ENCODE peak calls at places on chromosomes 3 and 15, in seven cellular contexts. I, N, B, K, E, R and V are unnamed samples.

GRCh38 chr15:50109086-50109987 is 9.7 kb downstream of the ATP8B4 start:
- DNase-seq in N (no peak), K (no peak), E (no peak), I (peak), R (no peak), B (no peak), V (peak)

GRCh38 chr3:184354121-184354728 is 7.2 kb downstream of the CLCN2 start:
- DNase-seq in B (no peak), N (peak), I (no peak), K (no peak), E (no peak), R (no peak), V (peak)

GRCh38 chr3:149384911-149385321 is 7.5 kb upstream of the TM4SF1 start:
- DNase-seq in R (no peak), E (no peak), B (peak), K (no peak), I (peak), N (no peak), V (peak)

GRCh38 chr15:100457201-100457600 is 71.5 kb downstream of the CERS3 start:
- DNase-seq in E (no peak), I (peak), B (no peak), R (peak), N (no peak), K (no peak), V (peak)

GRCh38 chr3:195150194-195151118 is 120.5 kb downstream of the XXYLT1 start:
- DNase-seq in E (peak), R (peak), B (no peak), I (peak), N (no peak), K (peak), V (peak)

GRCh38 chr15:35690698-35691116 is 144.7 kb upstream of the DPH6 start:
- DNase-seq in N (no peak), I (peak), E (no peak), B (peak), R (no peak), K (peak), V (peak)

GRCh38 chr3:30511524-30512278 is 94.7 kb upstream of the TGFBR2 start:
- DNase-seq in I (peak), K (no peak), B (peak), N (no peak), R (peak), E (no peak), V (peak)

GRCh38 chr15:52656412-52656811 is 22.8 kb downstream of the ATOSA start:
- DNase-seq in R (no peak), K (no peak), I (no peak), N (no peak), B (no peak), E (no peak), V (no peak)

GRCh38 chr15:89332446-89332845 is 2.2 kb downstream of the POLG start:
- DNase-seq in B (no peak), N (no peak), R (no peak), I (peak), K (no peak), E (no peak), V (peak)

GRCh38 chr3:11373645-11374044 is 101.4 kb downstream of the ATG7 start:
- DNase-seq in K (no peak), B (no peak), N (no peak), I (no peak), R (no peak), E (no peak), V (no peak)

GRCh38 chr3:168341192-168341816 is 245.6 kb upstream of the GOLIM4 start:
- DNase-seq in K (no peak), I (peak), N (no peak), E (no peak), B (peak), R (no peak), V (peak)

GRCh38 chr3:183265713-183266417 is 12.8 kb downstream of the B3GNT5 start:
- DNase-seq in N (no peak), K (peak), I (peak), E (no peak), R (no peak), B (no peak), V (peak)

GRCh38 chr3:71990545-71990944 is 205.6 kb upstream of the PROK2 start:
- DNase-seq in I (no peak), K (no peak), E (no peak), R (no peak), B (no peak), N (no peak), V (no peak)

GRCh38 chr3:58116161-58116955 is 94.4 kb downstream of the DNASE1L3 start:
- DNase-seq in I (no peak), R (no peak), N (no peak), B (no peak), K (no peak), E (peak), V (no peak)

GRCh38 chr3:73718326-73719110 is 93.8 kb upstream of the PDZRN3 start:
- DNase-seq in N (no peak), K (no peak), I (no peak), E (no peak), R (no peak), B (no peak), V (no peak)

GRCh38 chr15:89616228-89616627 is 39.0 kb downstream of the KIF7 start:
- DNase-seq in E (no peak), N (no peak), K (no peak), R (no peak), B (no peak), I (no peak), V (no peak)

GRCh38 chr3:45968706-45969105 is 25.4 kb downstream of the CXCR6 start:
- DNase-seq in K (no peak), B (no peak), E (no peak), I (peak), R (no peak), N (no peak), V (peak)

DNA sequence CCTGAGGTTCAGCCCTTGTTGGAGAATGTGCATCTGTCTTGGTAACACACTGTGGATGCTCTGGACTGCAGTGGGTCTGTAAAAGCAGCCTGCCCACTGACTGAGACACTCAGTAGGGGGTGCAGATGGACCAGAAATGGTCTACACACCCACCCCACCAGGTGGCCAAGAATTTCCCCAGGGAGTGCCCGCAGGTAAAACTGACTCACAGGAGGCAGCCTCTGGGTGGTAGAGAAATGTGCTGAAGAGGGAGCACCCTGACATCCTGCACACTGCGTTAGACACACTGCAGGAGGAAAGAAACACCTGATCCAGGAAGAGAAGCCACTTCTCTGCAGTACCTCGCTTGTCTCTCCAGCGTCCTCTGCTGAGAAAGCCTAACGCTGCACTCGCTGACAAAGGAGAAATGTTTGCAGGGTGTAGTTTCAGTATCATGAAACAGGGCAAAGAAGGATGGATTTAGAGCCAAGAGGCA is 109.5 kb upstream of the ABHD17C start:
- DNase-seq in R (no peak), E (no peak), K (no peak), N (no peak), I (no peak), B (no peak), V (no peak)
- TF ChIP-seq CTCF in R (no peak), E (peak), K (no peak), N (no peak), I (no peak), B (no peak), V (no peak)

GRCh38 chr3:39146611-39147373 is 6.6 kb downstream of the CSRNP1 start:
- DNase-seq in K (peak), N (no peak), R (peak), B (peak), E (peak), I (peak), V (peak)
- H3K4me3 ChIP-seq in K (no peak), N (peak), R (peak), B (no peak), E (peak), I (no peak), V (peak)

GRCh38 chr3:133576169-133576568 is 2.7 kb downstream of the CDV3 start:
- DNase-seq in E (no peak), I (no peak), R (no peak), N (no peak), K (no peak), B (no peak), V (no peak)

GRCh38 chr3:133575121-133575520 is 1.6 kb downstream of the CDV3 start:
- DNase-seq in N (no peak), E (no peak), R (no peak), B (no peak), I (no peak), K (no peak), V (no peak)

GRCh38 chr3:133574260-133574881 is 885 bp downstream of the CDV3 start:
- DNase-seq in R (no peak), I (peak), B (no peak), E (peak), N (peak), K (peak), V (peak)

GRCh38 chr3:133583396-133583795 is 9.9 kb downstream of the CDV3 start:
- DNase-seq in K (no peak), N (no peak), E (no peak), R (no peak), B (no peak), I (no peak), V (no peak)

GRCh38 chr3:133578548-133579191 is 5.2 kb downstream of the CDV3 start:
- DNase-seq in K (no peak), I (peak), E (no peak), R (no peak), N (no peak), B (no peak), V (peak)
- TF ChIP-seq CTCF in K (no peak), I (peak), E (peak), R (peak), N (peak), B (peak), V (peak)

DNA sequence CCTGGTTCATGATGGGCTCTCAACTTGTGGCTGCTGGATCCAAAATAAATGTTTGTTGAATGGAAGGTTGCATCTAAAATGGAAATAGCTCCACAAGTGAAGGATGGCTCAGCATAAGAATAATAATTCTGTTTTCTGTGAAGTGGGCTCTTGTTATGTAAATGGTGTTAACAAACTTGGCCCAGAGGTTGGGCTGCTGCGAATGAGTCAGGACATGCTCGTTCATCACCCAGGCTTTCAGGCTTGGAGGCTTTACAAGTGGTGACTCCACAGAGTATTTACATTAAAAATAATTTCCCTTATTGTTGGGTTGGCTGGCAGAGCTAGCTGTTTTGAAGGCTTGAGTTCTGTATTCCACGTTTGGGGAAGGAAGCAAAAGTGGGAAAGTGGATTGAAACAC is 60.5 kb downstream of the ITGB5 start:
- DNase-seq in R (no peak), I (peak), E (no peak), K (peak), B (peak), N (no peak), V (peak)
- H3K4me3 ChIP-seq in R (no peak), I (no peak), E (no peak), K (no peak), B (no peak), N (no peak), V (no peak)

DNA sequence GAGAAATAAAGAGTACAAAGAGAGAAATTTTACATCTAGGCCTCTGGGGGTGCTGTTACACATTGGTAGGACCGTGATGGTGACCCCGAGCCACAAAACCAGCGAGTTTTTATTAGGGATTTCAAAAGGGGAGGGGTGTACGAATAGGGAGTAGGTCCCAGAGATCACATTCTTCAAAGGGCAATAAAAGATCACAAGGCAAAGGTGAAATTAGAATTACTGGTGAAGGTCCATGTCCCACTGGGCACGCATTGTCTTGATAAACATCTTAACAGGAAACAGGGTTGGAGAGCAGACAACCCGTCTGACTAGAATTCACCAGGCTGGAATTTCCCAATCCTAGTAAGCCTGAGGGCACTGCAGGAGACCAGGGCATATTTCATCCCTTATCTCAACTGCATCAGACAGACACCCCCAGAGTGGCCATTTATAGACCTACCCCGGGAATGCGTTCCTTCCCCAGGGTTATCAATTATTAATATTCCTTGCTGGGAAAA is 4.3 kb downstream of the IRAK2 start:
- DNase-seq in R (no peak), E (no peak), K (no peak), B (no peak), I (no peak), N (no peak), V (no peak)
- TF ChIP-seq CTCF in R (no peak), E (no peak), K (no peak), B (no peak), I (no peak), N (no peak), V (no peak)

DNA sequence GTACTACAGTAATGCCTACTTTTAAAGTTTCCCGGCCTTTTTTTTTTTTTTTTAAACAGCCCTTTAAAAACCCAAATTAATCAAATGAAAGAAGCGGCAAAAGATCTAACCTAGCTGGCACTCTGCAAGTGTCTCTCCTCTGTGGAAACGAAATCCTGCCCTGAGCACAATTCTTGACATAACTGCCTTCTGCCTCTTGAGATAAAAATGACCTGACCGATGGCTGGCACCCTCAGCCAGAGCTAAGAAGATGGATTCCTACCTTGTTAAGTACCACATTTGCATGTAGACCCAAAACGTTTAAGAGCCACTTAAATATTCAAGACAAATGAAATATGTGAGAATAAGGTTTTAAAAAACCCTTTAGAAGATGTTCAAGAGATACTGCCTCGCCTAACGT is 16.6 kb upstream of the SLC12A8 start:
- DNase-seq in I (no peak), E (no peak), R (no peak), B (no peak), K (no peak), N (no peak), V (no peak)
- H3K4me3 ChIP-seq in I (no peak), E (no peak), R (no peak), B (no peak), K (no peak), N (no peak), V (no peak)